ENCODE peak calls at places on chromosomes 1 and 21, in four cellular contexts. One of them, this sample, is unnamed. For H3K4me1, the result is how much of the 10 kb centered on the place peaks cover.

GRCh38 chr1:20698195-20698910 is 19.5 kb downstream of the KIF17 start:
- DNase-seq in uterus: no peak
- DNase-seq in cardiac muscle cell: peak
- DNase-seq in H1: no peak
- DNase-seq in this sample: no peak

GRCh38 chr1:165279831-165280351 is 76.6 kb downstream of the LMX1A start:
- DNase-seq in H1: no peak
- DNase-seq in uterus: no peak
- DNase-seq in cardiac muscle cell: no peak
- DNase-seq in this sample: no peak

GRCh38 chr1:61078611-61079010 is 3.8 kb upstream of the NFIA start:
- DNase-seq in uterus: no peak
- DNase-seq in H1: no peak
- DNase-seq in cardiac muscle cell: peak
- DNase-seq in this sample: no peak

GRCh38 chr1:69167876-69168275 is 399.8 kb upstream of the LRRC7 start:
- DNase-seq in cardiac muscle cell: peak
- DNase-seq in uterus: no peak
- DNase-seq in H1: no peak
- DNase-seq in this sample: no peak

GRCh38 chr1:177343445-177343844 is 172.7 kb downstream of the BRINP2 start:
- DNase-seq in cardiac muscle cell: peak
- DNase-seq in uterus: no peak
- DNase-seq in H1: no peak
- DNase-seq in this sample: no peak

GRCh38 chr1:153432874-153433681 is 16.8 kb downstream of the S100A7A start:
- DNase-seq in uterus: no peak
- DNase-seq in H1: peak
- DNase-seq in cardiac muscle cell: peak
- DNase-seq in this sample: no peak

GRCh38 chr1:110628356-110629105 is 22.4 kb upstream of the KCNA2 start:
- DNase-seq in cardiac muscle cell: no peak
- DNase-seq in uterus: no peak
- DNase-seq in H1: no peak
- DNase-seq in this sample: no peak

GRCh38 chr1:34787461-34788420 is 5.1 kb upstream of the GJA4 start:
- DNase-seq in H1: no peak
- DNase-seq in cardiac muscle cell: peak
- DNase-seq in uterus: no peak
- DNase-seq in this sample: no peak

GRCh38 chr1:87197156-87197555 is 131.5 kb upstream of the LMO4 start:
- DNase-seq in H1: no peak
- DNase-seq in uterus: no peak
- DNase-seq in cardiac muscle cell: peak
- DNase-seq in this sample: no peak

GRCh38 chr1:246064891-246065290 is 442.2 kb downstream of the SMYD3 start:
- DNase-seq in uterus: no peak
- DNase-seq in cardiac muscle cell: no peak
- DNase-seq in H1: no peak
- DNase-seq in this sample: no peak

GRCh38 chr1:202146993-202147392 is 2.5 kb upstream of the ARL8A start:
- DNase-seq in uterus: no peak
- DNase-seq in cardiac muscle cell: no peak
- DNase-seq in H1: no peak
- DNase-seq in this sample: no peak

GRCh38 chr1:229523052-229523451 is 14.9 kb upstream of the NUP133 start:
- DNase-seq in cardiac muscle cell: no peak
- DNase-seq in H1: no peak
- DNase-seq in uterus: no peak
- DNase-seq in this sample: no peak

GRCh38 chr1:18246543-18246942 is 138.9 kb downstream of the IGSF21 start:
- DNase-seq in uterus: no peak
- DNase-seq in cardiac muscle cell: no peak
- DNase-seq in H1: no peak
- DNase-seq in this sample: no peak

GRCh38 chr1:94927405-94928175 is 680 bp upstream of the CNN3 start:
- DNase-seq in uterus: no peak
- DNase-seq in H1: no peak
- DNase-seq in cardiac muscle cell: peak
- DNase-seq in this sample: no peak

GRCh38 chr1:226110249-226111108 is 48.0 kb downstream of the H3-3A start:
- DNase-seq in cardiac muscle cell: peak
- DNase-seq in uterus: peak
- DNase-seq in H1: peak
- DNase-seq in this sample: peak

GRCh38 chr1:206489980-206490534 is 17.3 kb upstream of the RASSF5 start:
- DNase-seq in cardiac muscle cell: peak
- DNase-seq in uterus: peak
- DNase-seq in H1: peak
- DNase-seq in this sample: peak

GRCh38 chr1:54356680-54357147 is 49.5 kb downstream of the SSBP3 start:
- DNase-seq in H1: no peak
- DNase-seq in uterus: no peak
- DNase-seq in cardiac muscle cell: no peak
- DNase-seq in this sample: no peak

GRCh38 chr1:8018492-8019228 is 7.4 kb downstream of the ERRFI1 start:
- DNase-seq in H1: no peak
- DNase-seq in cardiac muscle cell: peak
- DNase-seq in uterus: no peak
- DNase-seq in this sample: no peak

GRCh38 chr1:37861151-37861550 is 1.8 kb upstream of the MTF1 start:
- DNase-seq in H1: no peak
- DNase-seq in uterus: no peak
- DNase-seq in cardiac muscle cell: no peak
- DNase-seq in this sample: no peak

GRCh38 chr21:32196001-32196400 is 82.8 kb downstream of the MIS18A start:
- DNase-seq in uterus: no peak
- DNase-seq in H1: no peak
- DNase-seq in cardiac muscle cell: no peak
- DNase-seq in this sample: no peak

GRCh38 chr1:86692636-86693035 is 11.7 kb upstream of the SH3GLB1 start:
- DNase-seq in cardiac muscle cell: no peak
- DNase-seq in H1: no peak
- DNase-seq in uterus: no peak
- DNase-seq in this sample: no peak

GRCh38 chr1:43206721-43207228 is 34.6 kb downstream of the CFAP57 start:
- DNase-seq in cardiac muscle cell: peak
- DNase-seq in H1: no peak
- DNase-seq in uterus: no peak
- DNase-seq in this sample: peak

GRCh38 chr21:38993561-38993960 is 187.8 kb downstream of the ETS2 start:
- DNase-seq in uterus: peak
- DNase-seq in H1: no peak
- DNase-seq in cardiac muscle cell: peak
- DNase-seq in this sample: no peak

GRCh38 chr1:19452221-19452663 is 33.1 kb downstream of the CAPZB start:
- DNase-seq in cardiac muscle cell: peak
- DNase-seq in uterus: peak
- DNase-seq in H1: no peak
- DNase-seq in this sample: peak

GRCh38 chr1:235946570-235946981 is 79.9 kb upstream of the LYST start:
- DNase-seq in uterus: no peak
- DNase-seq in H1: no peak
- DNase-seq in cardiac muscle cell: no peak
- DNase-seq in this sample: no peak

GRCh38 chr21:31732891-31733520 is 1.1 kb upstream of the SCAF4 start:
- DNase-seq in cardiac muscle cell: peak
- DNase-seq in uterus: no peak
- DNase-seq in H1: peak
- DNase-seq in this sample: no peak

GRCh38 chr1:148264374-148265276 is 112.5 kb upstream of the NBPF11 start:
- DNase-seq in cardiac muscle cell: peak
- DNase-seq in H1: peak
- DNase-seq in uterus: peak
- DNase-seq in this sample: no peak

GRCh38 chr21:41562101-41563000 is 54.4 kb upstream of the TMPRSS2 start:
- DNase-seq in uterus: no peak
- DNase-seq in H1: no peak
- DNase-seq in cardiac muscle cell: peak
- DNase-seq in this sample: peak

GRCh38 chr1:52919051-52919719 is 2.4 kb downstream of the ECHDC2 start:
- DNase-seq in cardiac muscle cell: no peak
- DNase-seq in H1: no peak
- DNase-seq in uterus: no peak
- DNase-seq in this sample: no peak

GRCh38 chr1:107198581-107198980 is 57.7 kb downstream of the NTNG1 start:
- DNase-seq in cardiac muscle cell: no peak
- DNase-seq in H1: no peak
- DNase-seq in uterus: no peak
- DNase-seq in this sample: no peak

GRCh38 chr1:56836359-56836758 is 17.2 kb upstream of the FYB2 start:
- DNase-seq in uterus: no peak
- DNase-seq in cardiac muscle cell: no peak
- DNase-seq in H1: no peak
- DNase-seq in this sample: no peak

GRCh38 chr1:73593379-73593778 is 604.6 kb downstream of the LRRIQ3 start:
- DNase-seq in H1: no peak
- DNase-seq in cardiac muscle cell: peak
- DNase-seq in uterus: no peak
- DNase-seq in this sample: no peak

GRCh38 chr1:40041466-40041838 is 923 bp downstream of the CAP1 start:
- DNase-seq in uterus: no peak
- DNase-seq in H1: no peak
- DNase-seq in cardiac muscle cell: no peak
- DNase-seq in this sample: no peak
- H3K4me1 ChIP-seq in uterus: under half
- H3K4me1 ChIP-seq in H1: under half
- H3K4me1 ChIP-seq in cardiac muscle cell: under half
- H3K4me1 ChIP-seq in this sample: half or more

DNA sequence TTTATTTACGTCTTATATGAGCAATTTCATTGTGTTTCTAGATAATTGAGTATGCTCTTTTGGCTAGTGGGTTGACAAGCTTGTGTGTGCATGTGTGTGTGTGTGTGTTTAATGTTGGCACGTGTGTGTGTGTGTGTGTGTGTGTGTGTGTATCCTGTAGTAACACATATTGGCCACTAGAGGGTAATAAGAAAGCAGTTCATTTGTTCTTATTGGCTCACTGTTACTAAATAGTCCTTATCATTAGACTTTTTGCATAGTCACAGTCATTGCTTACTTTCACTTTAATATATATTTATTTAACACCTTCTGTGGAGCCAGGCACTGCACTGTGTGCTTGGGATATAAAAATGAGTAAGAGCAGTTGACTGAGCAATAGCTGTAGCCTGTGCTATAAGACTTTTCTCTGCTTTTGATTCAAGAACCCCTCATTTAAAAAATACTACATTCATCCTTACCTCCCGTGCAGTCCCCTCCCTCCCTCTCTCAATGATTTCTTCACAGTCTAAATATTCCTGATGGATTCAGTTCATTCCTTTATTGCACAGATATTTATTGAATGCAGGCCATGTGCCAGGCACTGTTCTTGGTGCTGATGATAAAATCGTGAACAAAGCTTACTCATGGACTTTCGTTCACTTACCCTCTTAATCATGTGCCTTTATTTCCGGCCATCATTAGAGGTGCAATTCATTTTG is 96.7 kb downstream of the DYRK1A start:
- DNase-seq in cardiac muscle cell: peak
- DNase-seq in uterus: no peak
- DNase-seq in H1: no peak
- DNase-seq in this sample: no peak
- H3K4me1 ChIP-seq in cardiac muscle cell: under half
- H3K4me1 ChIP-seq in uterus: under half
- H3K4me1 ChIP-seq in H1: under half
- H3K4me1 ChIP-seq in this sample: half or more

GRCh38 chr1:218357893-218358232 is 12.7 kb downstream of the TGFB2 start:
- DNase-seq in cardiac muscle cell: peak
- DNase-seq in uterus: no peak
- DNase-seq in H1: no peak
- DNase-seq in this sample: no peak

GRCh38 chr1:218357211-218357892 is 12.2 kb downstream of the TGFB2 start:
- DNase-seq in H1: peak
- DNase-seq in cardiac muscle cell: peak
- DNase-seq in uterus: no peak
- DNase-seq in this sample: no peak

GRCh38 chr1:218351617-218352438 is 6.7 kb downstream of the TGFB2 start:
- DNase-seq in uterus: peak
- DNase-seq in H1: peak
- DNase-seq in cardiac muscle cell: peak
- DNase-seq in this sample: no peak

GRCh38 chr1:218353656-218354055 is 8.5 kb downstream of the TGFB2 start:
- DNase-seq in cardiac muscle cell: no peak
- DNase-seq in H1: no peak
- DNase-seq in uterus: no peak
- DNase-seq in this sample: no peak

DNA sequence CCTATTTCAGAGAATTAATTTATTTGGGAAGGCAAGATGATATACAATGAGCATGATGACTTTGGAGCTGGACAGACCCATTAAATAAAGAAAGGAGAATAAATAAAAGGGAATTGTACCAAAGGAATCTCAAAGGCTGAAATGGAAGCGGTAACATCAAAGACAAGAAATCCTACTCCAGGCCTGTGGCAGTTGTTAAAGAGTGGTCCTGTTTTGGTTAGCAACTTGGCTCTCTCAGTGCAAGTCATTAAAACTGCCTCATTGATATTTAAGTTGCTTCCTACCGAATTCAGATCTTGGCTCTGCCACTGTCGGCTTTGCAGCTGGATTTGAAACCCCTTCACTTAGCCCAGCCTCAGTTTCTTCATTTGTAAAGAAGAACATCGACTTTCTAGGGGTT is 10.1 kb downstream of the TGFB2 start:
- DNase-seq in cardiac muscle cell: no peak
- DNase-seq in H1: peak
- DNase-seq in uterus: no peak
- DNase-seq in this sample: no peak
- H3K4me1 ChIP-seq in cardiac muscle cell: half or more
- H3K4me1 ChIP-seq in H1: under half
- H3K4me1 ChIP-seq in uterus: under half
- H3K4me1 ChIP-seq in this sample: under half

GRCh38 chr1:41650176-41650519 is 165.7 kb upstream of the EDN2 start:
- DNase-seq in cardiac muscle cell: no peak
- DNase-seq in H1: no peak
- DNase-seq in uterus: no peak
- DNase-seq in this sample: no peak

GRCh38 chr1:41648844-41649243 is 164.4 kb upstream of the EDN2 start:
- DNase-seq in H1: no peak
- DNase-seq in cardiac muscle cell: no peak
- DNase-seq in uterus: no peak
- DNase-seq in this sample: no peak

GRCh38 chr1:41649445-41650175 is 165.1 kb upstream of the EDN2 start:
- DNase-seq in cardiac muscle cell: no peak
- DNase-seq in uterus: no peak
- DNase-seq in H1: no peak
- DNase-seq in this sample: no peak

GRCh38 chr1:41647202-41648135 is 163.0 kb upstream of the EDN2 start:
- DNase-seq in cardiac muscle cell: no peak
- DNase-seq in H1: no peak
- DNase-seq in uterus: no peak
- DNase-seq in this sample: no peak

DNA sequence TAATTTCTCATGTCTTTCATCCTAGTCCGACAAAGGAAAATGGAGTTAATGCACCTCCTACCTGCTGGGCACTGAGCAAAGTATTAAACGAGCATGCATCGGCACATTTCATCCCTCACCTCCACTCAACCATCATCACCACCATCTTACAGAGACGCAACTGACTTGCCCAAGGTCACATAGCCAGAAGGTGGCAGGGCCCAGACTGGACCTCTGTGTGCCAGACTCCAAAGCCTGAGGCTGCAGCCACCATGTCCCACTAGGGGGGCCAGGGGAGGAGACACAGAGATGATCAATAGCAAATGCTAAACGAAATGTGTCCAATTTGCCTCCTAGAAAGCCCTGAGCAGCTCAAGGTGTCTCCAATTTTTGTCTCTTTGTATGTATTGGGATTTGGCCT is 163.7 kb upstream of the EDN2 start:
- DNase-seq in cardiac muscle cell: no peak
- DNase-seq in H1: no peak
- DNase-seq in uterus: no peak
- DNase-seq in this sample: no peak
- H3K4me1 ChIP-seq in cardiac muscle cell: under half
- H3K4me1 ChIP-seq in H1: under half
- H3K4me1 ChIP-seq in uterus: under half
- H3K4me1 ChIP-seq in this sample: under half

This sample was measured in left ventricle myocardium inferior.